ENCODE peak calls at places on chromosomes 5 and 9, in seven cellular contexts. One of them, this sample, is unnamed.

GRCh38 chr5:42854795-42855194 is 43.1 kb upstream of the SELENOP start:
- DNase-seq in prostate gland: no peak
- DNase-seq in heart left ventricle: no peak
- DNase-seq in fibroblast of pulmonary artery: no peak
- DNase-seq in brain microvascular endothelial cell: no peak
- DNase-seq in neural progenitor cell: no peak
- DNase-seq in mammary epithelial cell: no peak
- DNase-seq in this sample: no peak

GRCh38 chr5:62328772-62329491 is 22.9 kb downstream of the KIF2A start:
- DNase-seq in fibroblast of pulmonary artery: no peak
- DNase-seq in heart left ventricle: no peak
- DNase-seq in mammary epithelial cell: no peak
- DNase-seq in prostate gland: no peak
- DNase-seq in neural progenitor cell: no peak
- DNase-seq in brain microvascular endothelial cell: no peak
- DNase-seq in this sample: no peak

GRCh38 chr5:958701-959571 is 49.7 kb upstream of the NKD2 start:
- DNase-seq in fibroblast of pulmonary artery: peak; percentile 86
- DNase-seq in prostate gland: peak; percentile 28
- DNase-seq in mammary epithelial cell: peak; percentile 72
- DNase-seq in neural progenitor cell: no peak
- DNase-seq in brain microvascular endothelial cell: no peak
- DNase-seq in heart left ventricle: no peak
- DNase-seq in this sample: no peak

GRCh38 chr5:75239681-75240080 is 3.0 kb upstream of the ANKRD31 start:
- DNase-seq in heart left ventricle: no peak
- DNase-seq in prostate gland: no peak
- DNase-seq in brain microvascular endothelial cell: no peak
- DNase-seq in neural progenitor cell: no peak
- DNase-seq in fibroblast of pulmonary artery: no peak
- DNase-seq in mammary epithelial cell: peak; percentile 68
- DNase-seq in this sample: peak; percentile 4

GRCh38 chr9:95100071-95100627 is 217.4 kb downstream of the FANCC start:
- DNase-seq in prostate gland: no peak
- DNase-seq in brain microvascular endothelial cell: no peak
- DNase-seq in neural progenitor cell: no peak
- DNase-seq in mammary epithelial cell: peak; percentile 73
- DNase-seq in fibroblast of pulmonary artery: no peak
- DNase-seq in heart left ventricle: no peak
- DNase-seq in this sample: no peak

GRCh38 chr9:127561491-127562270 is 50.4 kb upstream of the STXBP1 start:
- DNase-seq in mammary epithelial cell: peak; percentile 99
- DNase-seq in neural progenitor cell: peak; percentile 44
- DNase-seq in prostate gland: peak; percentile 76
- DNase-seq in heart left ventricle: peak; percentile 85
- DNase-seq in fibroblast of pulmonary artery: peak; percentile 97
- DNase-seq in brain microvascular endothelial cell: peak; percentile 98
- DNase-seq in this sample: peak; percentile 98

GRCh38 chr9:112110094-112110772 is 64.9 kb downstream of the SUSD1 start:
- DNase-seq in heart left ventricle: no peak
- DNase-seq in brain microvascular endothelial cell: no peak
- DNase-seq in fibroblast of pulmonary artery: no peak
- DNase-seq in neural progenitor cell: no peak
- DNase-seq in prostate gland: no peak
- DNase-seq in mammary epithelial cell: peak; percentile 79
- DNase-seq in this sample: no peak

GRCh38 chr5:96331210-96331609 is 101.8 kb downstream of the PCSK1 start:
- DNase-seq in brain microvascular endothelial cell: no peak
- DNase-seq in heart left ventricle: no peak
- DNase-seq in neural progenitor cell: no peak
- DNase-seq in prostate gland: no peak
- DNase-seq in mammary epithelial cell: peak; percentile 35
- DNase-seq in fibroblast of pulmonary artery: peak; percentile 56
- DNase-seq in this sample: peak; percentile 52

GRCh38 chr9:5629312-5630037 is 568 bp downstream of the RIC1 start:
- DNase-seq in prostate gland: peak; percentile 20
- DNase-seq in heart left ventricle: peak; percentile 85
- DNase-seq in brain microvascular endothelial cell: no peak
- DNase-seq in mammary epithelial cell: peak; percentile 58
- DNase-seq in fibroblast of pulmonary artery: peak; percentile 37
- DNase-seq in neural progenitor cell: peak; percentile 66
- DNase-seq in this sample: peak; percentile 38

GRCh38 chr5:39624268-39624886 is 199.6 kb upstream of the DAB2 start:
- DNase-seq in mammary epithelial cell: peak; percentile 83
- DNase-seq in heart left ventricle: no peak
- DNase-seq in prostate gland: peak; percentile 41
- DNase-seq in neural progenitor cell: no peak
- DNase-seq in brain microvascular endothelial cell: peak; percentile 34
- DNase-seq in fibroblast of pulmonary artery: peak; percentile 33
- DNase-seq in this sample: peak; percentile 67

GRCh38 chr9:5718296-5719032 is 89.6 kb downstream of the RIC1 start:
- DNase-seq in heart left ventricle: no peak
- DNase-seq in brain microvascular endothelial cell: no peak
- DNase-seq in neural progenitor cell: no peak
- DNase-seq in mammary epithelial cell: no peak
- DNase-seq in prostate gland: no peak
- DNase-seq in fibroblast of pulmonary artery: no peak
- DNase-seq in this sample: no peak

GRCh38 chr5:142777858-142778257 is 7.7 kb downstream of the ARHGAP26 start:
- DNase-seq in fibroblast of pulmonary artery: no peak
- DNase-seq in prostate gland: no peak
- DNase-seq in heart left ventricle: no peak
- DNase-seq in mammary epithelial cell: no peak
- DNase-seq in brain microvascular endothelial cell: no peak
- DNase-seq in neural progenitor cell: no peak
- DNase-seq in this sample: no peak

GRCh38 chr5:128708841-128709240 is 170.8 kb upstream of the FBN2 start:
- DNase-seq in brain microvascular endothelial cell: no peak
- DNase-seq in neural progenitor cell: no peak
- DNase-seq in heart left ventricle: no peak
- DNase-seq in fibroblast of pulmonary artery: no peak
- DNase-seq in mammary epithelial cell: peak; percentile 63
- DNase-seq in prostate gland: no peak
- DNase-seq in this sample: no peak

GRCh38 chr5:150377964-150378694 is 20.6 kb downstream of the TCOF1 start:
- DNase-seq in prostate gland: no peak
- DNase-seq in neural progenitor cell: no peak
- DNase-seq in heart left ventricle: no peak
- DNase-seq in fibroblast of pulmonary artery: peak; percentile 84
- DNase-seq in brain microvascular endothelial cell: peak; percentile 75
- DNase-seq in mammary epithelial cell: peak; percentile 66
- DNase-seq in this sample: peak; percentile 96

GRCh38 chr9:2559212-2560152 is 62.1 kb upstream of the VLDLR start:
- DNase-seq in fibroblast of pulmonary artery: peak; percentile 97
- DNase-seq in neural progenitor cell: no peak
- DNase-seq in heart left ventricle: peak; percentile 80
- DNase-seq in mammary epithelial cell: peak; percentile 84
- DNase-seq in brain microvascular endothelial cell: peak; percentile 93
- DNase-seq in prostate gland: no peak
- DNase-seq in this sample: peak; percentile 95

GRCh38 chr9:79617395-79617794 is 45.6 kb downstream of the TLE4 start:
- DNase-seq in brain microvascular endothelial cell: no peak
- DNase-seq in prostate gland: no peak
- DNase-seq in fibroblast of pulmonary artery: peak; percentile 80
- DNase-seq in mammary epithelial cell: peak; percentile 21
- DNase-seq in heart left ventricle: no peak
- DNase-seq in neural progenitor cell: no peak
- DNase-seq in this sample: peak; percentile 77

GRCh38 chr5:164487939-164488338 is 982.5 kb downstream of the MAT2B start:
- DNase-seq in prostate gland: no peak
- DNase-seq in fibroblast of pulmonary artery: no peak
- DNase-seq in heart left ventricle: no peak
- DNase-seq in mammary epithelial cell: no peak
- DNase-seq in neural progenitor cell: no peak
- DNase-seq in brain microvascular endothelial cell: no peak
- DNase-seq in this sample: no peak

DNA sequence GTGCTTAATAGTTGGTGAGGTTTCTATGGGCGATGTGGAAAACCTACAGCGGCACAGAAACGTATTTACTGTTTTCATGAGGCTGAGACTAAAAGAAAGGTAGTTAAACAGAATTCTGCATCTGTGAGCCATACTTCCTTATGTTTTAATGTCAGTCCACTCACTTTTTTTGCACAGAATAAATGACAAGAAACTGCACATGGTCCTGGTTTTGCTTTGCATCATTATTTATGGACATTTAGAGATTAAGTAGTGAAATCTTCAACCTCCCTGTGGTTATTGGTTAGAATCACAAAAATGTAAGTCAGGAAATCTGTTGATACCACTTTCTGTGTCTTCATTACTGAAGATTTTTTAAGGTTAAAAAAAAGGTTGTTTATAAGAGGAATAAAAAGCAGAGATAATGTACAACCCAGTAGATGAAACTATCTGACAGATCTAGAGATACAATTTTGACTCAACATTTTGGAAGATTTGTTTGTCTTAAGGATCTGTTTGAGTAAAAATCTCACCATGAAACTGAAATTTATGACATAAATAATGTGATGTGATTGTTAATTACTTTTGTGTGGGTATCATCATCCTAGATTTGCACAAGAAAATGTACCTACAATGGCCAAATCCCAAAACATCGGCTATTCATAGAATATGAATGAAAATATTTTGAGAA is 2.4 kb downstream of the PRR16 start:
- DNase-seq in mammary epithelial cell: no peak
- DNase-seq in heart left ventricle: no peak
- DNase-seq in fibroblast of pulmonary artery: no peak
- DNase-seq in prostate gland: no peak
- DNase-seq in brain microvascular endothelial cell: no peak
- DNase-seq in neural progenitor cell: no peak
- DNase-seq in this sample: no peak
- H3K4me3 ChIP-seq in mammary epithelial cell: no peak overlapping the region
- H3K4me3 ChIP-seq in heart left ventricle: peak overlapping the region; percentile 83
- H3K4me3 ChIP-seq in fibroblast of pulmonary artery: no peak overlapping the region
- H3K4me3 ChIP-seq in prostate gland: no peak overlapping the region
- H3K4me3 ChIP-seq in brain microvascular endothelial cell: peak overlapping the region; percentile 73
- H3K4me3 ChIP-seq in neural progenitor cell: no peak overlapping the region
- H3K4me3 ChIP-seq in this sample: peak overlapping the region; percentile 81

GRCh38 chr5:141478321-141478945 is 2.7 kb downstream of the PCDHGC3 start:
- DNase-seq in neural progenitor cell: no peak
- DNase-seq in heart left ventricle: no peak
- DNase-seq in prostate gland: peak; percentile 84
- DNase-seq in mammary epithelial cell: peak; percentile 78
- DNase-seq in brain microvascular endothelial cell: no peak
- DNase-seq in fibroblast of pulmonary artery: no peak
- DNase-seq in this sample: no peak

GRCh38 chr5:141477169-141477568 is 1.4 kb downstream of the PCDHGC3 start:
- DNase-seq in mammary epithelial cell: no peak
- DNase-seq in prostate gland: no peak
- DNase-seq in heart left ventricle: no peak
- DNase-seq in brain microvascular endothelial cell: no peak
- DNase-seq in neural progenitor cell: no peak
- DNase-seq in fibroblast of pulmonary artery: no peak
- DNase-seq in this sample: no peak

GRCh38 chr5:141477815-141478214 is 2.0 kb downstream of the PCDHGC3 start:
- DNase-seq in fibroblast of pulmonary artery: peak; percentile 20
- DNase-seq in brain microvascular endothelial cell: no peak
- DNase-seq in heart left ventricle: no peak
- DNase-seq in mammary epithelial cell: no peak
- DNase-seq in neural progenitor cell: no peak
- DNase-seq in prostate gland: no peak
- DNase-seq in this sample: peak; percentile 28

GRCh38 chr5:141476132-141476909 is 555 bp downstream of the PCDHGC3 start:
- DNase-seq in heart left ventricle: peak; percentile 74
- DNase-seq in prostate gland: peak; percentile 68
- DNase-seq in fibroblast of pulmonary artery: peak; percentile 82
- DNase-seq in mammary epithelial cell: peak; percentile 79
- DNase-seq in neural progenitor cell: peak; percentile 75
- DNase-seq in brain microvascular endothelial cell: peak; percentile 76
- DNase-seq in this sample: peak; percentile 84

DNA sequence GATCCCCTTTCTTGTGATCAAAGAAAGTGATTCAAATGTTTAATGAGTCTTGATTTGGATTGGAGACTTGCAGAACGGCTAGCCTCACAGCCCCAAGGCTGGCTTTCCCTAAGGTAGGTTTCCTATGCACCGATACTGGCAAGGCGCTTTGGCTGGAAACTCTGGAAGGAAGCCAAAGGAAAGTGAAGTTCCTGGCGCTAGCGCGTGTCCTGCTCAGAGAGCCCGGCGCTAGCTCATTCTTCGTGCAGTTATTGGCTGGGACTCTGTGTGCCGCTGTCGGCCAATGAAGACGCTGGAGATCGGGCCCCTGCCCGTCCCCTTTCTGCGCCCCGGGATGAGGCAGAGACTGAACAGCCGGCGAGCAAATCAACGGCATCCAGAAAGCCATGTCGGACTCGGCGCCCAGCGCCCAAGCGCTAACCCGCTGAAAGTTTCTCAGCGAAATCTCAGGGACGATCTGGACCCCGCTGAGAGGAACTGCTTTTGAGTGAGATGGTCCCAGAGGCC is at the start of gene PCDHGC3:
- DNase-seq in brain microvascular endothelial cell: peak; percentile 95
- DNase-seq in heart left ventricle: peak; percentile 93
- DNase-seq in prostate gland: peak; percentile 94
- DNase-seq in fibroblast of pulmonary artery: peak; percentile 97
- DNase-seq in neural progenitor cell: peak; percentile 95
- DNase-seq in mammary epithelial cell: peak; percentile 95
- DNase-seq in this sample: peak; percentile 97
- TF ChIP-seq CTCF in brain microvascular endothelial cell: peak; percentile 51
- TF ChIP-seq CTCF in heart left ventricle: peak; percentile 27
- TF ChIP-seq CTCF in prostate gland: peak; percentile 46
- TF ChIP-seq CTCF in fibroblast of pulmonary artery: no peak
- TF ChIP-seq CTCF in neural progenitor cell: peak; percentile 43
- TF ChIP-seq CTCF in mammary epithelial cell: peak; percentile 14
- TF ChIP-seq CTCF in this sample: peak; percentile 39

GRCh38 chr9:136051568-136052432 is 43.3 kb downstream of the NACC2 start:
- DNase-seq in brain microvascular endothelial cell: peak; percentile 90
- DNase-seq in mammary epithelial cell: peak; percentile 96
- DNase-seq in fibroblast of pulmonary artery: peak; percentile 91
- DNase-seq in prostate gland: peak; percentile 90
- DNase-seq in heart left ventricle: peak; percentile 72
- DNase-seq in neural progenitor cell: peak; percentile 76
- DNase-seq in this sample: peak; percentile 87
- H3K4me3 ChIP-seq in brain microvascular endothelial cell: peak overlapping the region; percentile 54
- H3K4me3 ChIP-seq in mammary epithelial cell: peak overlapping the region; percentile 48
- H3K4me3 ChIP-seq in fibroblast of pulmonary artery: peak overlapping the region; percentile 52
- H3K4me3 ChIP-seq in prostate gland: peak overlapping the region; percentile 58
- H3K4me3 ChIP-seq in heart left ventricle: peak overlapping the region; percentile 55
- H3K4me3 ChIP-seq in neural progenitor cell: peak overlapping the region; percentile 90
- H3K4me3 ChIP-seq in this sample: peak overlapping the region; percentile 59

DNA sequence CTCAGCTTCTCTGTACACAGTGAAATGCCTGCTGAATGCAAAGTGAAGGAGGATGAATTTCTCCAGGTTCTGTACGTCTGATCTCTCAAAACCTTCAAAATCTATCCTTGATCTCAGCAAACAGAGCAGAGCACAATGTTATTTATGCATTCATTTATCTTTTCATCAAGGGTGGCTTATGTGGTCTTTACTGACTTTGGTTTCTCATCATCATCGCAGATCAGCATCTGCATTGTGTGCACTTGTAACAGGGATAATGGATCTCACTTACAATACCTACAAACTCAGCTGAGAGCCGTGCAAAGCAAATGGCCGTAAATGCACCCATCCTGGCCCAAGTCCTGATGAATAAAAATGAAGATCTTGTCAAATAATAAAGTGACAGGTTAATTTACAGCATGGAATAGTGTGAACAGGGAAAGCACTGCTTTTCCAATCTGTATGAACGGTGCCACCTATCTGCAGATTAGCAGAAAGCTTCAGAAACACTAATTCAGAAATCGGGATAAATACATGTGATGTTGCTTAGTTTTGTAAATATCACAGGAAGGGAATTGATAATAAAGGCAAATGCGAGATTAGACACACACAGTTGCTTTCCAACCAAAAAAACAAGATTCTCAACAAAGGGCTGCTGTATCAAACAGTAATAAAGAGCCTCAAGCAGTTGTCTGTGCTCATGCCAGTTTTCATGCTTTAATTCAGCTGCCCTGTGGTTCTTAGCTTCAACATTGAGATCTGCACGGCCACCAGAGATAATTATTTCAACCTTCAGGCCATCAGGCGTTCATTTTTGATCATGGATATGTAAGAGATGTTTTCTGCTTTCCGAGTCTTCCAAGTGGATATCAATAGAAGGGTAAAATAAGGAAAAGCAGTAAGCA is 153.3 kb upstream of the POU5F2 start:
- DNase-seq in prostate gland: no peak
- DNase-seq in brain microvascular endothelial cell: peak; percentile 10
- DNase-seq in mammary epithelial cell: no peak
- DNase-seq in fibroblast of pulmonary artery: peak; percentile 30
- DNase-seq in heart left ventricle: no peak
- DNase-seq in neural progenitor cell: no peak
- DNase-seq in this sample: peak; percentile 57
- TF ChIP-seq CTCF in prostate gland: no peak
- TF ChIP-seq CTCF in brain microvascular endothelial cell: peak; percentile 55
- TF ChIP-seq CTCF in mammary epithelial cell: peak; percentile 66
- TF ChIP-seq CTCF in fibroblast of pulmonary artery: peak; percentile 67
- TF ChIP-seq CTCF in heart left ventricle: no peak
- TF ChIP-seq CTCF in neural progenitor cell: peak; percentile 57
- TF ChIP-seq CTCF in this sample: peak; percentile 71